ENCODE peak calls at places on chromosome 18, in seven cellular contexts. I is EL; T is RWPE2; A is glomerular endothelial cell; B is activated CD8-positive, alpha-beta memory T cell treated with anti-CD3 and anti-CD28 coated beads, Interleukin-2, amount 50 U/mL, for 48 hours; Q is neural crest cell; W is activated naive CD4-positive, alpha-beta T cell treated with anti-CD3 and anti-CD28 coated beads for 36 hours. X is an unnamed sample.

GRCh38 chr18:35478520-35479435 is 19.0 kb downstream of the INO80C start:
- DNase-seq in B (peak; percentile 63), A (no peak), T (peak; percentile 80), W (peak; percentile 68), Q (no peak), I (peak; percentile 93), X (no peak)

GRCh38 chr18:36389811-36390581 is 92.5 kb downstream of the FHOD3 start:
- DNase-seq in W (no peak), I (no peak), Q (no peak), B (no peak), A (no peak), T (no peak), X (no peak)

GRCh38 chr18:32018331-32019250 is at the start of gene RNF125:
- DNase-seq in T (peak; percentile 73), W (peak; percentile 81), A (no peak), I (peak; percentile 68), Q (peak; percentile 65), B (peak; percentile 93), X (peak; percentile 86)

GRCh38 chr18:36349552-36349951 is 52.0 kb downstream of the FHOD3 start:
- DNase-seq in B (no peak), I (no peak), T (no peak), Q (no peak), A (no peak), W (no peak), X (no peak)

GRCh38 chr18:21904856-21905255 is 164.3 kb downstream of the MIB1 start:
- DNase-seq in T (no peak), Q (no peak), W (no peak), A (no peak), B (no peak), I (no peak), X (no peak)

GRCh38 chr18:8701546-8702118 is 3.7 kb upstream of the MTCL1 start:
- DNase-seq in T (no peak), A (no peak), I (peak; percentile 91), Q (no peak), W (no peak), B (no peak), X (no peak)

GRCh38 chr18:13500891-13501887 is 225.2 kb downstream of the FAM210A start:
- DNase-seq in W (no peak), B (no peak), T (no peak), I (peak; percentile 16), Q (no peak), A (peak; percentile 45), X (no peak)

GRCh38 chr18:25595274-25595673 is 243.3 kb upstream of the ZNF521 start:
- DNase-seq in A (no peak), B (no peak), I (no peak), Q (no peak), W (no peak), T (no peak), X (no peak)

GRCh38 chr18:76494541-76495403 is at the start of gene ZNF516:
- DNase-seq in W (peak; percentile 30), T (no peak), A (no peak), B (no peak), I (peak; percentile 40), Q (peak; percentile 40), X (peak; percentile 9)

GRCh38 chr18:50861617-50862016 is 17.3 kb upstream of the ME2 start:
- DNase-seq in B (no peak), I (no peak), W (no peak), Q (no peak), A (no peak), T (no peak), X (no peak)

GRCh38 chr18:6781846-6782245 is 52.3 kb downstream of the ARHGAP28 start:
- DNase-seq in B (no peak), I (peak; percentile 60), A (no peak), W (no peak), T (no peak), Q (no peak), X (no peak)

GRCh38 chr18:34598136-34598635 is 111.9 kb upstream of the DTNA start:
- DNase-seq in W (no peak), A (no peak), T (no peak), B (no peak), Q (no peak), I (no peak), X (no peak)

GRCh38 chr18:5879479-5879882 is 15.8 kb downstream of the TMEM200C start:
- DNase-seq in T (no peak), Q (no peak), A (no peak), I (peak; percentile 17), B (no peak), W (no peak), X (peak; percentile 5)

GRCh38 chr18:31929273-31929672 is 13.7 kb downstream of the TRAPPC8 start:
- DNase-seq in A (no peak), I (no peak), W (no peak), T (no peak), B (no peak), Q (no peak), X (no peak)

GRCh38 chr18:51013259-51013658 is 16.8 kb upstream of the SMAD4 start:
- DNase-seq in Q (no peak), W (no peak), B (no peak), T (no peak), I (no peak), A (no peak), X (no peak)

GRCh38 chr18:35511833-35512232 is 14.1 kb upstream of the INO80C start:
- DNase-seq in A (no peak), Q (no peak), I (no peak), T (no peak), W (no peak), B (no peak), X (no peak)

GRCh38 chr18:34219651-34220050 is 5.1 kb downstream of the NOL4 start:
- DNase-seq in W (no peak), Q (no peak), A (no peak), T (no peak), B (no peak), I (no peak), X (no peak)

GRCh38 chr18:61308009-61308408 is 25.2 kb upstream of the CDH20 start:
- DNase-seq in W (no peak), A (no peak), B (no peak), I (no peak), T (no peak), Q (no peak), X (no peak)

GRCh38 chr18:58535340-58536186 is 93.3 kb downstream of the ALPK2 start:
- DNase-seq in W (peak; percentile 75), T (no peak), B (no peak), I (no peak), A (no peak), Q (no peak), X (no peak)

GRCh38 chr18:76993573-76993972 is 139.0 kb downstream of the MBP start:
- DNase-seq in A (no peak), Q (no peak), T (no peak), W (no peak), I (no peak), B (peak; percentile 40), X (no peak)

GRCh38 chr18:79245517-79246001 is 150.2 kb upstream of the NFATC1 start:
- DNase-seq in B (no peak), T (peak; percentile 77), Q (no peak), W (no peak), I (no peak), A (no peak), X (no peak)

GRCh38 chr18:48915621-48916425 is 34.9 kb downstream of the SMAD7 start:
- DNase-seq in B (no peak), A (no peak), I (no peak), W (no peak), T (no peak), Q (no peak), X (no peak)

GRCh38 chr18:8705941-8706544 is 687 bp downstream of the MTCL1 start:
- DNase-seq in I (peak; percentile 32), B (peak; percentile 56), Q (peak; percentile 25), W (no peak), A (no peak), T (no peak), X (no peak)

GRCh38 chr18:55054591-55054990 is 95.3 kb upstream of the CCDC68 start:
- DNase-seq in B (no peak), Q (no peak), I (no peak), W (no peak), A (no peak), T (no peak), X (no peak)

GRCh38 chr18:32139835-32140283 is 48.2 kb downstream of the RNF138 start:
- DNase-seq in A (no peak), B (no peak), W (no peak), I (no peak), Q (no peak), T (no peak), X (no peak)

GRCh38 chr18:63089041-63089440 is 230.5 kb downstream of the BCL2 start:
- DNase-seq in T (no peak), W (no peak), Q (no peak), B (no peak), A (no peak), I (no peak), X (no peak)

GRCh38 chr18:34972765-34973414 is 68.3 kb upstream of the MAPRE2 start:
- DNase-seq in W (no peak), T (no peak), B (no peak), A (no peak), I (no peak), Q (no peak), X (no peak)

GRCh38 chr18:22106536-22107292 is 62.7 kb upstream of the GATA6 start:
- DNase-seq in I (peak; percentile 21), Q (no peak), A (no peak), B (no peak), W (no peak), T (no peak), X (no peak)

GRCh38 chr18:1177232-1177631 is 272.6 kb downstream of the ADCYAP1 start:
- DNase-seq in W (no peak), T (no peak), A (no peak), B (no peak), I (no peak), Q (no peak), X (no peak)

GRCh38 chr18:73318732-73319479 is 451.1 kb upstream of the NETO1 start:
- DNase-seq in Q (no peak), I (no peak), T (no peak), A (no peak), W (no peak), B (no peak), X (no peak)

GRCh38 chr18:79575891-79576685 is 103.5 kb upstream of the CTDP1 start:
- DNase-seq in B (no peak), T (peak; percentile 28), Q (no peak), A (no peak), I (no peak), W (no peak), X (no peak)

GRCh38 chr18:37453754-37454153 is 111.8 kb downstream of the CELF4 start:
- DNase-seq in W (no peak), A (no peak), B (no peak), T (no peak), I (no peak), Q (no peak), X (no peak)

GRCh38 chr18:45817533-45817932 is 7.9 kb upstream of the SIGLEC15 start:
- DNase-seq in Q (no peak), B (no peak), A (no peak), W (no peak), T (no peak), I (no peak), X (no peak)

GRCh38 chr18:57437433-57437781 is 2.2 kb downstream of the ONECUT2 start:
- DNase-seq in T (no peak), I (no peak), B (no peak), A (no peak), Q (peak; percentile 18), W (no peak), X (peak; percentile 62)

GRCh38 chr18:28411806-28412205 is 234.9 kb upstream of the CDH2 start:
- DNase-seq in I (peak; percentile 5), T (no peak), B (no peak), A (no peak), W (no peak), Q (no peak), X (no peak)

X was measured in HAP-1.